ENCODE peak calls at places on chromosomes 12 and 14, in six cellular contexts. B, V, U, M, H and C are unnamed samples.

GRCh38 chr12:57476162-57476992 is 3.3 kb downstream of the ARHGAP9 start:
- DNase-seq in M (no peak), B (no peak), U (peak; percentile 64), H (peak; percentile 81), V (peak; percentile 19), C (no peak)

GRCh38 chr14:99751539-99752485 is 41.4 kb upstream of the EML1 start:
- DNase-seq in H (peak; percentile 74), U (peak; percentile 41), V (no peak), M (no peak), B (no peak), C (no peak)

GRCh38 chr12:122327494-122328385 is 61.4 kb upstream of the VPS33A start:
- DNase-seq in B (no peak), H (no peak), V (no peak), M (no peak), U (no peak), C (no peak)

GRCh38 chr12:26845057-26845666 is 12.2 kb upstream of the ITPR2 start:
- DNase-seq in V (no peak), B (peak; percentile 81), M (no peak), H (peak; percentile 86), U (peak; percentile 73), C (no peak)

GRCh38 chr14:73591690-73592448 is at the start of gene ACOT4:
- DNase-seq in H (peak; percentile 75), U (peak; percentile 60), M (no peak), B (no peak), V (no peak), C (no peak)

GRCh38 chr12:115163710-115164109 is 479.7 kb upstream of the TBX3 start:
- DNase-seq in H (no peak), M (no peak), V (no peak), B (no peak), U (no peak), C (no peak)

GRCh38 chr12:76916170-76916540 is 37.3 kb upstream of the CSRP2 start:
- DNase-seq in V (no peak), M (no peak), U (no peak), B (no peak), H (no peak), C (no peak)

GRCh38 chr12:20527396-20528154 is 159.2 kb downstream of the PDE3A start:
- DNase-seq in V (no peak), U (no peak), H (no peak), B (peak; percentile 96), M (no peak), C (no peak)

GRCh38 chr12:124006582-124007170 is 33.7 kb downstream of the ZNF664 start:
- DNase-seq in U (no peak), B (no peak), V (no peak), H (no peak), M (no peak), C (peak; percentile 50)

GRCh38 chr12:47882796-47883546 is 21.8 kb downstream of the VDR start:
- DNase-seq in V (no peak), H (no peak), U (peak; percentile 52), M (no peak), B (no peak), C (no peak)

GRCh38 chr14:28911521-28911920 is 144.9 kb downstream of the FOXG1 start:
- DNase-seq in M (no peak), B (no peak), U (no peak), H (no peak), V (no peak), C (no peak)

GRCh38 chr12:108367436-108367835 is 28.3 kb upstream of the CMKLR1 start:
- DNase-seq in B (no peak), M (no peak), H (no peak), V (no peak), U (no peak), C (no peak)

GRCh38 chr12:75260316-75260715 is 50.7 kb upstream of the KCNC2 start:
- DNase-seq in U (no peak), V (no peak), B (no peak), M (no peak), H (no peak), C (no peak)

GRCh38 chr14:64760146-64760755 is 56.0 kb downstream of the PLEKHG3 start:
- DNase-seq in U (peak; percentile 73), M (no peak), H (peak; percentile 83), V (peak; percentile 26), B (peak; percentile 66), C (peak; percentile 73)

GRCh38 chr14:104475802-104476201 is 103.8 kb upstream of the C14orf180 start:
- DNase-seq in H (no peak), U (no peak), M (no peak), V (no peak), B (no peak), C (no peak)

GRCh38 chr14:55585854-55586253 is 5.8 kb downstream of the KTN1 start:
- DNase-seq in H (no peak), B (no peak), M (peak; percentile 10), U (no peak), V (no peak), C (no peak)

GRCh38 chr14:78405071-78405856 is 235.1 kb downstream of the NRXN3 start:
- DNase-seq in V (no peak), U (no peak), H (no peak), B (no peak), M (no peak), C (no peak)

GRCh38 chr14:23449314-23449713 is 13.9 kb upstream of the MYH7 start:
- DNase-seq in V (no peak), U (no peak), B (no peak), H (no peak), M (no peak), C (no peak)

GRCh38 chr12:108804361-108804949 is 52.9 kb downstream of the SSH1 start:
- DNase-seq in H (no peak), B (peak; percentile 42), M (peak; percentile 47), V (no peak), U (peak; percentile 84), C (no peak)

GRCh38 chr12:131134523-131135310 is 181.0 kb downstream of the ADGRD1 start:
- DNase-seq in B (no peak), U (no peak), V (no peak), H (peak; percentile 62), M (no peak), C (no peak)

GRCh38 chr12:19129486-19130223 is at the start of gene PLEKHA5:
- DNase-seq in V (peak; percentile 16), H (peak; percentile 89), U (peak; percentile 88), B (peak; percentile 61), M (peak; percentile 24), C (peak; percentile 87)

GRCh38 chr12:100439797-100440196 is 33.9 kb upstream of the NR1H4 start:
- DNase-seq in B (no peak), M (no peak), U (no peak), H (no peak), V (no peak), C (no peak)